ENCODE peak calls at places on chromosomes 4 and X, in seven cellular contexts. R, U, C, Q, E, V and W are unnamed samples.

GRCh38 chr4:20878806-20879205 is 178.5 kb downstream of the PACRGL start:
- DNase-seq in R (no peak), V (no peak), C (no peak), E (no peak), U (no peak), Q (no peak), W (no peak)

GRCh38 chrX:10017866-10018265 is 50.7 kb downstream of the CLDN34 start:
- DNase-seq in Q (no peak), E (no peak), C (peak), R (no peak), U (no peak), V (no peak), W (peak)

GRCh38 chr4:142817442-142817841 is 28.7 kb downstream of the INPP4B start:
- DNase-seq in V (no peak), U (no peak), C (no peak), R (no peak), E (peak), Q (no peak), W (peak)

GRCh38 chrX:144849141-144849540 is 398.2 kb upstream of the SPANXN1 start:
- DNase-seq in V (no peak), E (no peak), Q (no peak), R (no peak), C (no peak), U (no peak), W (no peak)

GRCh38 chr4:139886798-139887197 is 221.2 kb downstream of the MGST2 start:
- DNase-seq in V (no peak), Q (no peak), U (no peak), E (no peak), C (no peak), R (no peak), W (no peak)

GRCh38 chr4:173130671-173131070 is 37.9 kb upstream of the GALNT7 start:
- DNase-seq in V (no peak), C (no peak), U (no peak), Q (no peak), R (no peak), E (no peak), W (no peak)

GRCh38 chr4:126687655-126688358 is 945.0 kb upstream of the INTU start:
- DNase-seq in Q (no peak), V (no peak), E (no peak), C (no peak), U (no peak), R (no peak), W (no peak)

GRCh38 chr4:166174717-166175510 is 301.9 kb downstream of the TLL1 start:
- DNase-seq in V (no peak), C (no peak), Q (no peak), R (no peak), E (no peak), U (no peak), W (no peak)

GRCh38 chrX:42567268-42567667 is 210.7 kb downstream of the PPP1R2C start:
- DNase-seq in C (no peak), U (no peak), E (no peak), V (no peak), R (no peak), Q (no peak), W (no peak)

GRCh38 chrX:113741744-113742143 is 842.1 kb upstream of the HTR2C start:
- DNase-seq in U (no peak), Q (no peak), E (no peak), V (no peak), R (no peak), C (no peak), W (peak)

GRCh38 chr4:20839957-20840356 is 139.7 kb downstream of the PACRGL start:
- DNase-seq in Q (no peak), U (no peak), V (no peak), E (peak), C (no peak), R (no peak), W (peak)

GRCh38 chr4:28760003-28760402 is 1899.4 kb downstream of the STIM2 start:
- DNase-seq in Q (no peak), C (no peak), U (no peak), V (no peak), E (no peak), R (no peak), W (no peak)

GRCh38 chr4:86960557-86960959 is 25.7 kb downstream of the AFF1 start:
- DNase-seq in E (no peak), C (no peak), U (no peak), R (no peak), Q (no peak), V (no peak), W (no peak)
- H3K27ac ChIP-seq in E (peak), C (peak), U (peak), R (peak), Q (peak), V (peak), W (no peak)

GRCh38 chr4:145937990-145938611 is 522 bp downstream of the ZNF827 start:
- DNase-seq in Q (no peak), U (no peak), C (no peak), R (no peak), V (no peak), E (no peak), W (peak)
- H3K27ac ChIP-seq in Q (peak), U (peak), C (peak), R (peak), V (peak), E (peak), W (peak)

GRCh38 chrX:141468940-141469339 is 115.6 kb downstream of the SPANXA1 start:
- DNase-seq in U (no peak), R (no peak), V (no peak), E (no peak), C (no peak), Q (no peak), W (peak)
- H3K27ac ChIP-seq in U (no peak), R (no peak), V (no peak), E (peak), C (no peak), Q (no peak), W (no peak)

DNA sequence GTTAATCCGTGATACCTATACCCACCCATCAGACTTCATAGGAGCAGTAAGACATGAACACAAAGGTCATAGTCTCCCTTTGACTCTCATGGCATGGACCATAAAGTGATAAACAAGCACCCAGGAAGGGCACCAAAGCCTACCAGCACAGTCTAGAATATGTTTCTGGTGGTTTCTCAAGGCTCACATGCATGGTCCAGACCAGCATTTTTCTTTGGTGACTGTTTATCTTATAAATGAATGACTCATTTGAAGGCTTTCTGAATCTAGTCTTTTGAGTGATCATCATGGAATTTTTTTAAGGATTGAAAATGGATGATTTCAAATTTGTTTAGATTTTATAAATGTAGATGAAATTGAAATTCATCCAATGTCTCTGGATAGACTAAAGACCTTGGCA is 32.0 kb upstream of the AMELX start:
- DNase-seq in E (no peak), V (no peak), Q (no peak), R (no peak), U (no peak), C (no peak), W (peak)
- H3K27ac ChIP-seq in E (no peak), V (no peak), Q (no peak), R (no peak), U (no peak), C (no peak), W (no peak)